ENCODE peak calls at places on chromosomes 11 and 22, in nine cellular contexts. One of them, this sample, is unnamed.

GRCh38 chr22:47624277-47625012 is 862.0 kb downstream of the TBC1D22A start:
- DNase-seq in Calu3: no peak
- DNase-seq in NCI-H187: no peak
- DNase-seq in mucosa of descending colon: no peak
- DNase-seq in left ventricle myocardium inferior: no peak
- DNase-seq in H54: no peak
- DNase-seq in caudate nucleus: no peak
- DNase-seq in astrocyte of the spinal cord: no peak
- DNase-seq in activated naive CD8-positive, alpha-beta T cell treated with anti-CD3 and anti-CD28 coated beads, Interleukin-2, amount 50 U/mL, for 16 hours: no peak
- DNase-seq in this sample: no peak

GRCh38 chr11:105357764-105358163 is 218.2 kb upstream of the CARD18 start:
- DNase-seq in Calu3: no peak
- DNase-seq in NCI-H187: no peak
- DNase-seq in mucosa of descending colon: no peak
- DNase-seq in left ventricle myocardium inferior: no peak
- DNase-seq in H54: no peak
- DNase-seq in caudate nucleus: no peak
- DNase-seq in astrocyte of the spinal cord: peak; percentile 30
- DNase-seq in activated naive CD8-positive, alpha-beta T cell treated with anti-CD3 and anti-CD28 coated beads, Interleukin-2, amount 50 U/mL, for 16 hours: no peak
- DNase-seq in this sample: no peak

GRCh38 chr22:48054596-48054995 is 1292.1 kb downstream of the TBC1D22A start:
- DNase-seq in Calu3: no peak
- DNase-seq in NCI-H187: no peak
- DNase-seq in mucosa of descending colon: no peak
- DNase-seq in left ventricle myocardium inferior: no peak
- DNase-seq in H54: no peak
- DNase-seq in caudate nucleus: no peak
- DNase-seq in astrocyte of the spinal cord: no peak
- DNase-seq in activated naive CD8-positive, alpha-beta T cell treated with anti-CD3 and anti-CD28 coated beads, Interleukin-2, amount 50 U/mL, for 16 hours: no peak
- DNase-seq in this sample: no peak

GRCh38 chr11:110147965-110148709 is 54.9 kb downstream of the ZC3H12C start:
- DNase-seq in Calu3: no peak
- DNase-seq in NCI-H187: no peak
- DNase-seq in mucosa of descending colon: no peak
- DNase-seq in left ventricle myocardium inferior: no peak
- DNase-seq in H54: peak; percentile 7
- DNase-seq in caudate nucleus: no peak
- DNase-seq in astrocyte of the spinal cord: peak; percentile 78
- DNase-seq in activated naive CD8-positive, alpha-beta T cell treated with anti-CD3 and anti-CD28 coated beads, Interleukin-2, amount 50 U/mL, for 16 hours: no peak
- DNase-seq in this sample: no peak

GRCh38 chr11:112278803-112279202 is 18.1 kb upstream of the PLET1 start:
- DNase-seq in Calu3: no peak
- DNase-seq in NCI-H187: no peak
- DNase-seq in mucosa of descending colon: no peak
- DNase-seq in left ventricle myocardium inferior: no peak
- DNase-seq in H54: no peak
- DNase-seq in caudate nucleus: no peak
- DNase-seq in astrocyte of the spinal cord: no peak
- DNase-seq in activated naive CD8-positive, alpha-beta T cell treated with anti-CD3 and anti-CD28 coated beads, Interleukin-2, amount 50 U/mL, for 16 hours: no peak
- DNase-seq in this sample: no peak

GRCh38 chr22:45805413-45805812 is 133.8 kb downstream of the ATXN10 start:
- DNase-seq in Calu3: no peak
- DNase-seq in NCI-H187: no peak
- DNase-seq in mucosa of descending colon: no peak
- DNase-seq in left ventricle myocardium inferior: no peak
- DNase-seq in H54: no peak
- DNase-seq in caudate nucleus: no peak
- DNase-seq in astrocyte of the spinal cord: peak; percentile 25
- DNase-seq in activated naive CD8-positive, alpha-beta T cell treated with anti-CD3 and anti-CD28 coated beads, Interleukin-2, amount 50 U/mL, for 16 hours: no peak
- DNase-seq in this sample: no peak

GRCh38 chr11:115941481-115941993 is 437.3 kb upstream of the CADM1 start:
- DNase-seq in Calu3: peak; percentile 55
- DNase-seq in NCI-H187: no peak
- DNase-seq in mucosa of descending colon: no peak
- DNase-seq in left ventricle myocardium inferior: peak; percentile 56
- DNase-seq in H54: peak; percentile 63
- DNase-seq in caudate nucleus: no peak
- DNase-seq in astrocyte of the spinal cord: peak; percentile 97
- DNase-seq in activated naive CD8-positive, alpha-beta T cell treated with anti-CD3 and anti-CD28 coated beads, Interleukin-2, amount 50 U/mL, for 16 hours: no peak
- DNase-seq in this sample: no peak

GRCh38 chr11:33545941-33546340 is 154.7 kb downstream of the C11orf91 start:
- DNase-seq in Calu3: no peak
- DNase-seq in NCI-H187: no peak
- DNase-seq in mucosa of descending colon: no peak
- DNase-seq in left ventricle myocardium inferior: no peak
- DNase-seq in H54: no peak
- DNase-seq in caudate nucleus: no peak
- DNase-seq in astrocyte of the spinal cord: no peak
- DNase-seq in activated naive CD8-positive, alpha-beta T cell treated with anti-CD3 and anti-CD28 coated beads, Interleukin-2, amount 50 U/mL, for 16 hours: no peak
- DNase-seq in this sample: no peak

GRCh38 chr11:40037005-40037404 is 1422.4 kb downstream of the LRRC4C start:
- DNase-seq in Calu3: no peak
- DNase-seq in NCI-H187: no peak
- DNase-seq in mucosa of descending colon: no peak
- DNase-seq in left ventricle myocardium inferior: no peak
- DNase-seq in H54: no peak
- DNase-seq in caudate nucleus: no peak
- DNase-seq in astrocyte of the spinal cord: no peak
- DNase-seq in activated naive CD8-positive, alpha-beta T cell treated with anti-CD3 and anti-CD28 coated beads, Interleukin-2, amount 50 U/mL, for 16 hours: no peak
- DNase-seq in this sample: no peak

GRCh38 chr11:70739811-70740474 is 341.6 kb downstream of the CTTN start:
- DNase-seq in Calu3: no peak
- DNase-seq in NCI-H187: no peak
- DNase-seq in mucosa of descending colon: no peak
- DNase-seq in left ventricle myocardium inferior: no peak
- DNase-seq in H54: no peak
- DNase-seq in caudate nucleus: no peak
- DNase-seq in astrocyte of the spinal cord: no peak
- DNase-seq in activated naive CD8-positive, alpha-beta T cell treated with anti-CD3 and anti-CD28 coated beads, Interleukin-2, amount 50 U/mL, for 16 hours: no peak
- DNase-seq in this sample: no peak

GRCh38 chr11:44530413-44531115 is 34.9 kb upstream of the CD82 start:
- DNase-seq in Calu3: no peak
- DNase-seq in NCI-H187: no peak
- DNase-seq in mucosa of descending colon: no peak
- DNase-seq in left ventricle myocardium inferior: no peak
- DNase-seq in H54: no peak
- DNase-seq in caudate nucleus: no peak
- DNase-seq in astrocyte of the spinal cord: no peak
- DNase-seq in activated naive CD8-positive, alpha-beta T cell treated with anti-CD3 and anti-CD28 coated beads, Interleukin-2, amount 50 U/mL, for 16 hours: no peak
- DNase-seq in this sample: no peak

GRCh38 chr11:71484248-71485062 is 31.5 kb downstream of the NADSYN1 start:
- DNase-seq in Calu3: no peak
- DNase-seq in NCI-H187: no peak
- DNase-seq in mucosa of descending colon: no peak
- DNase-seq in left ventricle myocardium inferior: no peak
- DNase-seq in H54: no peak
- DNase-seq in caudate nucleus: no peak
- DNase-seq in astrocyte of the spinal cord: no peak
- DNase-seq in activated naive CD8-positive, alpha-beta T cell treated with anti-CD3 and anti-CD28 coated beads, Interleukin-2, amount 50 U/mL, for 16 hours: no peak
- DNase-seq in this sample: no peak

GRCh38 chr22:38850941-38851849 is 7.4 kb upstream of the NPTXR start:
- DNase-seq in Calu3: no peak
- DNase-seq in NCI-H187: no peak
- DNase-seq in mucosa of descending colon: no peak
- DNase-seq in left ventricle myocardium inferior: no peak
- DNase-seq in H54: peak; percentile 76
- DNase-seq in caudate nucleus: no peak
- DNase-seq in astrocyte of the spinal cord: peak; percentile 60
- DNase-seq in activated naive CD8-positive, alpha-beta T cell treated with anti-CD3 and anti-CD28 coated beads, Interleukin-2, amount 50 U/mL, for 16 hours: no peak
- DNase-seq in this sample: no peak

GRCh38 chr22:48456449-48456848 is 1371.2 kb downstream of the BRD1 start:
- DNase-seq in Calu3: no peak
- DNase-seq in NCI-H187: no peak
- DNase-seq in mucosa of descending colon: no peak
- DNase-seq in left ventricle myocardium inferior: no peak
- DNase-seq in H54: no peak
- DNase-seq in caudate nucleus: no peak
- DNase-seq in astrocyte of the spinal cord: no peak
- DNase-seq in activated naive CD8-positive, alpha-beta T cell treated with anti-CD3 and anti-CD28 coated beads, Interleukin-2, amount 50 U/mL, for 16 hours: no peak
- DNase-seq in this sample: no peak

GRCh38 chr11:133383689-133384088 is 148.6 kb downstream of the OPCML start:
- DNase-seq in Calu3: no peak
- DNase-seq in NCI-H187: no peak
- DNase-seq in mucosa of descending colon: no peak
- DNase-seq in left ventricle myocardium inferior: no peak
- DNase-seq in H54: no peak
- DNase-seq in caudate nucleus: no peak
- DNase-seq in astrocyte of the spinal cord: no peak
- DNase-seq in activated naive CD8-positive, alpha-beta T cell treated with anti-CD3 and anti-CD28 coated beads, Interleukin-2, amount 50 U/mL, for 16 hours: no peak
- DNase-seq in this sample: no peak

GRCh38 chr11:16791494-16791961 is 53.1 kb downstream of the C11orf58 start:
- DNase-seq in Calu3: peak; percentile 62
- DNase-seq in NCI-H187: no peak
- DNase-seq in mucosa of descending colon: no peak
- DNase-seq in left ventricle myocardium inferior: no peak
- DNase-seq in H54: peak; percentile 75
- DNase-seq in caudate nucleus: no peak
- DNase-seq in astrocyte of the spinal cord: peak; percentile 96
- DNase-seq in activated naive CD8-positive, alpha-beta T cell treated with anti-CD3 and anti-CD28 coated beads, Interleukin-2, amount 50 U/mL, for 16 hours: no peak
- DNase-seq in this sample: no peak

GRCh38 chr22:30000566-30000965 is 79.7 kb upstream of the HORMAD2 start:
- DNase-seq in Calu3: no peak
- DNase-seq in NCI-H187: no peak
- DNase-seq in mucosa of descending colon: no peak
- DNase-seq in left ventricle myocardium inferior: no peak
- DNase-seq in H54: no peak
- DNase-seq in caudate nucleus: no peak
- DNase-seq in astrocyte of the spinal cord: peak; percentile 50
- DNase-seq in activated naive CD8-positive, alpha-beta T cell treated with anti-CD3 and anti-CD28 coated beads, Interleukin-2, amount 50 U/mL, for 16 hours: no peak
- DNase-seq in this sample: no peak